ENCODE peak calls at places on chromosomes 16 and 17, in eight cellular contexts. One of them, this sample, is unnamed.

GRCh38 chr17:62760059-62760887 is 47.8 kb downstream of the MARCHF10 start:
- DNase-seq in SHP77 treated with DMSO at 0.1 percent for 48 hours: no peak
- DNase-seq in NCI-H2171 treated with DMSO at 0.1 percent for 48 hours: no peak
- DNase-seq in astrocyte of the cerebellum: no peak
- DNase-seq in activated T-cell treated with anti-CD3 and anti-CD28 coated beads for 48 hours: no peak
- DNase-seq in cardiac muscle cell: no peak
- DNase-seq in A549: no peak
- DNase-seq in BJ: no peak
- DNase-seq in this sample: no peak

GRCh38 chr17:79995691-79996090 is 40.0 kb downstream of the TBC1D16 start:
- DNase-seq in cardiac muscle cell: no peak
- DNase-seq in A549: no peak
- DNase-seq in activated T-cell treated with anti-CD3 and anti-CD28 coated beads for 48 hours: no peak
- DNase-seq in astrocyte of the cerebellum: no peak
- DNase-seq in BJ: no peak
- DNase-seq in SHP77 treated with DMSO at 0.1 percent for 48 hours: no peak
- DNase-seq in NCI-H2171 treated with DMSO at 0.1 percent for 48 hours: no peak
- DNase-seq in this sample: no peak

GRCh38 chr17:28570716-28571254 is 539 bp downstream of the PIGS start:
- DNase-seq in A549: peak
- DNase-seq in astrocyte of the cerebellum: no peak
- DNase-seq in BJ: no peak
- DNase-seq in SHP77 treated with DMSO at 0.1 percent for 48 hours: no peak
- DNase-seq in activated T-cell treated with anti-CD3 and anti-CD28 coated beads for 48 hours: peak
- DNase-seq in NCI-H2171 treated with DMSO at 0.1 percent for 48 hours: peak
- DNase-seq in cardiac muscle cell: peak
- DNase-seq in this sample: no peak

GRCh38 chr16:57503366-57503765 is 17.1 kb upstream of the DOK4 start:
- DNase-seq in BJ: no peak
- DNase-seq in activated T-cell treated with anti-CD3 and anti-CD28 coated beads for 48 hours: no peak
- DNase-seq in A549: no peak
- DNase-seq in SHP77 treated with DMSO at 0.1 percent for 48 hours: no peak
- DNase-seq in cardiac muscle cell: no peak
- DNase-seq in NCI-H2171 treated with DMSO at 0.1 percent for 48 hours: peak
- DNase-seq in astrocyte of the cerebellum: no peak
- DNase-seq in this sample: no peak

GRCh38 chr17:30345527-30346075 is 11.7 kb upstream of the TMIGD1 start:
- DNase-seq in astrocyte of the cerebellum: no peak
- DNase-seq in activated T-cell treated with anti-CD3 and anti-CD28 coated beads for 48 hours: no peak
- DNase-seq in BJ: no peak
- DNase-seq in SHP77 treated with DMSO at 0.1 percent for 48 hours: no peak
- DNase-seq in A549: no peak
- DNase-seq in cardiac muscle cell: no peak
- DNase-seq in NCI-H2171 treated with DMSO at 0.1 percent for 48 hours: no peak
- DNase-seq in this sample: no peak

GRCh38 chr17:9465216-9465921 is 110.3 kb downstream of the STX8 start:
- DNase-seq in NCI-H2171 treated with DMSO at 0.1 percent for 48 hours: peak
- DNase-seq in BJ: no peak
- DNase-seq in astrocyte of the cerebellum: no peak
- DNase-seq in A549: no peak
- DNase-seq in activated T-cell treated with anti-CD3 and anti-CD28 coated beads for 48 hours: no peak
- DNase-seq in SHP77 treated with DMSO at 0.1 percent for 48 hours: no peak
- DNase-seq in cardiac muscle cell: peak
- DNase-seq in this sample: no peak

GRCh38 chr16:1989826-1990335 is at the start of gene SYNGR3:
- DNase-seq in NCI-H2171 treated with DMSO at 0.1 percent for 48 hours: no peak
- DNase-seq in astrocyte of the cerebellum: no peak
- DNase-seq in SHP77 treated with DMSO at 0.1 percent for 48 hours: no peak
- DNase-seq in cardiac muscle cell: peak
- DNase-seq in A549: no peak
- DNase-seq in activated T-cell treated with anti-CD3 and anti-CD28 coated beads for 48 hours: no peak
- DNase-seq in BJ: no peak
- DNase-seq in this sample: no peak

GRCh38 chr16:23520500-23520899 is 10.2 kb upstream of the GGA2 start:
- DNase-seq in BJ: no peak
- DNase-seq in cardiac muscle cell: no peak
- DNase-seq in activated T-cell treated with anti-CD3 and anti-CD28 coated beads for 48 hours: no peak
- DNase-seq in astrocyte of the cerebellum: no peak
- DNase-seq in NCI-H2171 treated with DMSO at 0.1 percent for 48 hours: no peak
- DNase-seq in SHP77 treated with DMSO at 0.1 percent for 48 hours: no peak
- DNase-seq in A549: no peak
- DNase-seq in this sample: no peak

GRCh38 chr16:3065742-3066439 is 451 bp downstream of the IL32 start:
- DNase-seq in BJ: no peak
- DNase-seq in SHP77 treated with DMSO at 0.1 percent for 48 hours: no peak
- DNase-seq in A549: no peak
- DNase-seq in activated T-cell treated with anti-CD3 and anti-CD28 coated beads for 48 hours: no peak
- DNase-seq in astrocyte of the cerebellum: no peak
- DNase-seq in NCI-H2171 treated with DMSO at 0.1 percent for 48 hours: no peak
- DNase-seq in cardiac muscle cell: no peak
- DNase-seq in this sample: no peak

GRCh38 chr16:67174706-67175231 is 4.4 kb downstream of the NOL3 start:
- DNase-seq in BJ: no peak
- DNase-seq in activated T-cell treated with anti-CD3 and anti-CD28 coated beads for 48 hours: no peak
- DNase-seq in SHP77 treated with DMSO at 0.1 percent for 48 hours: no peak
- DNase-seq in cardiac muscle cell: no peak
- DNase-seq in A549: no peak
- DNase-seq in NCI-H2171 treated with DMSO at 0.1 percent for 48 hours: no peak
- DNase-seq in astrocyte of the cerebellum: no peak
- DNase-seq in this sample: no peak

GRCh38 chr17:32483451-32484019 is 3.3 kb upstream of the CDK5R1 start:
- DNase-seq in SHP77 treated with DMSO at 0.1 percent for 48 hours: peak
- DNase-seq in BJ: no peak
- DNase-seq in NCI-H2171 treated with DMSO at 0.1 percent for 48 hours: peak
- DNase-seq in A549: peak
- DNase-seq in astrocyte of the cerebellum: peak
- DNase-seq in cardiac muscle cell: peak
- DNase-seq in activated T-cell treated with anti-CD3 and anti-CD28 coated beads for 48 hours: no peak
- DNase-seq in this sample: peak

GRCh38 chr17:35429702-35430101 is 2.6 kb downstream of the SLFN12 start:
- DNase-seq in astrocyte of the cerebellum: no peak
- DNase-seq in activated T-cell treated with anti-CD3 and anti-CD28 coated beads for 48 hours: no peak
- DNase-seq in cardiac muscle cell: no peak
- DNase-seq in NCI-H2171 treated with DMSO at 0.1 percent for 48 hours: no peak
- DNase-seq in BJ: no peak
- DNase-seq in SHP77 treated with DMSO at 0.1 percent for 48 hours: no peak
- DNase-seq in A549: no peak
- DNase-seq in this sample: no peak

GRCh38 chr16:48194828-48195566 is 39.2 kb upstream of the ABCC12 start:
- DNase-seq in BJ: no peak
- DNase-seq in cardiac muscle cell: no peak
- DNase-seq in A549: no peak
- DNase-seq in SHP77 treated with DMSO at 0.1 percent for 48 hours: peak
- DNase-seq in activated T-cell treated with anti-CD3 and anti-CD28 coated beads for 48 hours: no peak
- DNase-seq in NCI-H2171 treated with DMSO at 0.1 percent for 48 hours: peak
- DNase-seq in astrocyte of the cerebellum: peak
- DNase-seq in this sample: no peak

GRCh38 chr16:81553080-81553813 is 108.6 kb downstream of the CMIP start:
- DNase-seq in SHP77 treated with DMSO at 0.1 percent for 48 hours: no peak
- DNase-seq in activated T-cell treated with anti-CD3 and anti-CD28 coated beads for 48 hours: no peak
- DNase-seq in astrocyte of the cerebellum: no peak
- DNase-seq in NCI-H2171 treated with DMSO at 0.1 percent for 48 hours: no peak
- DNase-seq in A549: no peak
- DNase-seq in cardiac muscle cell: no peak
- DNase-seq in BJ: no peak
- DNase-seq in this sample: no peak

GRCh38 chr16:3094289-3095027 is 4.6 kb downstream of the ZSCAN10 start:
- DNase-seq in activated T-cell treated with anti-CD3 and anti-CD28 coated beads for 48 hours: no peak
- DNase-seq in SHP77 treated with DMSO at 0.1 percent for 48 hours: no peak
- DNase-seq in NCI-H2171 treated with DMSO at 0.1 percent for 48 hours: no peak
- DNase-seq in BJ: no peak
- DNase-seq in A549: no peak
- DNase-seq in astrocyte of the cerebellum: no peak
- DNase-seq in cardiac muscle cell: peak
- DNase-seq in this sample: no peak

GRCh38 chr17:3892095-3892998 is 506 bp downstream of the CAMKK1 start:
- DNase-seq in BJ: peak
- DNase-seq in A549: peak
- DNase-seq in NCI-H2171 treated with DMSO at 0.1 percent for 48 hours: peak
- DNase-seq in cardiac muscle cell: peak
- DNase-seq in astrocyte of the cerebellum: no peak
- DNase-seq in SHP77 treated with DMSO at 0.1 percent for 48 hours: no peak
- DNase-seq in activated T-cell treated with anti-CD3 and anti-CD28 coated beads for 48 hours: peak
- DNase-seq in this sample: peak

GRCh38 chr16:26987631-26988030 is 79.1 kb upstream of the C16orf82 start:
- DNase-seq in activated T-cell treated with anti-CD3 and anti-CD28 coated beads for 48 hours: no peak
- DNase-seq in astrocyte of the cerebellum: peak
- DNase-seq in SHP77 treated with DMSO at 0.1 percent for 48 hours: no peak
- DNase-seq in BJ: peak
- DNase-seq in NCI-H2171 treated with DMSO at 0.1 percent for 48 hours: no peak
- DNase-seq in A549: no peak
- DNase-seq in cardiac muscle cell: no peak
- DNase-seq in this sample: no peak

GRCh38 chr17:78242024-78242742 is 10.8 kb downstream of the TMEM235 start:
- DNase-seq in cardiac muscle cell: no peak
- DNase-seq in NCI-H2171 treated with DMSO at 0.1 percent for 48 hours: no peak
- DNase-seq in SHP77 treated with DMSO at 0.1 percent for 48 hours: peak
- DNase-seq in astrocyte of the cerebellum: no peak
- DNase-seq in BJ: no peak
- DNase-seq in activated T-cell treated with anti-CD3 and anti-CD28 coated beads for 48 hours: no peak
- DNase-seq in A549: no peak
- DNase-seq in this sample: no peak

GRCh38 chr17:76986318-76986717 is 118.1 kb downstream of the MGAT5B start:
- DNase-seq in activated T-cell treated with anti-CD3 and anti-CD28 coated beads for 48 hours: no peak
- DNase-seq in BJ: no peak
- DNase-seq in astrocyte of the cerebellum: no peak
- DNase-seq in A549: no peak
- DNase-seq in NCI-H2171 treated with DMSO at 0.1 percent for 48 hours: no peak
- DNase-seq in cardiac muscle cell: peak
- DNase-seq in SHP77 treated with DMSO at 0.1 percent for 48 hours: no peak
- DNase-seq in this sample: no peak

GRCh38 chr17:79183221-79184158 is 108.9 kb downstream of the ENGASE start:
- DNase-seq in NCI-H2171 treated with DMSO at 0.1 percent for 48 hours: peak
- DNase-seq in BJ: no peak
- DNase-seq in activated T-cell treated with anti-CD3 and anti-CD28 coated beads for 48 hours: no peak
- DNase-seq in cardiac muscle cell: peak
- DNase-seq in astrocyte of the cerebellum: no peak
- DNase-seq in SHP77 treated with DMSO at 0.1 percent for 48 hours: no peak
- DNase-seq in A549: peak
- DNase-seq in this sample: no peak

GRCh38 chr17:40072481-40073346 is 9.9 kb downstream of the THRA start:
- DNase-seq in A549: no peak
- DNase-seq in BJ: no peak
- DNase-seq in NCI-H2171 treated with DMSO at 0.1 percent for 48 hours: no peak
- DNase-seq in SHP77 treated with DMSO at 0.1 percent for 48 hours: no peak
- DNase-seq in cardiac muscle cell: peak
- DNase-seq in astrocyte of the cerebellum: no peak
- DNase-seq in activated T-cell treated with anti-CD3 and anti-CD28 coated beads for 48 hours: no peak
- DNase-seq in this sample: no peak

GRCh38 chr17:10144976-10145375 is 53.4 kb downstream of the GAS7 start:
- DNase-seq in astrocyte of the cerebellum: no peak
- DNase-seq in A549: no peak
- DNase-seq in cardiac muscle cell: no peak
- DNase-seq in activated T-cell treated with anti-CD3 and anti-CD28 coated beads for 48 hours: no peak
- DNase-seq in SHP77 treated with DMSO at 0.1 percent for 48 hours: no peak
- DNase-seq in NCI-H2171 treated with DMSO at 0.1 percent for 48 hours: no peak
- DNase-seq in BJ: no peak
- DNase-seq in this sample: no peak

GRCh38 chr17:17484451-17484899 is 7.7 kb downstream of the MED9 start:
- DNase-seq in SHP77 treated with DMSO at 0.1 percent for 48 hours: no peak
- DNase-seq in astrocyte of the cerebellum: no peak
- DNase-seq in BJ: no peak
- DNase-seq in NCI-H2171 treated with DMSO at 0.1 percent for 48 hours: no peak
- DNase-seq in cardiac muscle cell: no peak
- DNase-seq in A549: no peak
- DNase-seq in activated T-cell treated with anti-CD3 and anti-CD28 coated beads for 48 hours: peak
- DNase-seq in this sample: no peak

GRCh38 chr17:27495460-27495859 is 39.2 kb downstream of the KSR1 start:
- DNase-seq in SHP77 treated with DMSO at 0.1 percent for 48 hours: no peak
- DNase-seq in NCI-H2171 treated with DMSO at 0.1 percent for 48 hours: no peak
- DNase-seq in cardiac muscle cell: no peak
- DNase-seq in BJ: no peak
- DNase-seq in A549: no peak
- DNase-seq in activated T-cell treated with anti-CD3 and anti-CD28 coated beads for 48 hours: no peak
- DNase-seq in astrocyte of the cerebellum: no peak
- DNase-seq in this sample: no peak